ENCODE peak calls at places on chromosomes 5 and 9, in five cellular contexts. U, H, A, J and L are unnamed samples.

GRCh38 chr5:110055301-110055700 is 365.6 kb downstream of the MAN2A1 start:
- DNase-seq in H (no peak), J (no peak), U (no peak), A (peak; percentile 3), L (no peak)

GRCh38 chr5:107814183-107814582 is 143.4 kb upstream of the EFNA5 start:
- DNase-seq in A (no peak), J (no peak), H (no peak), U (no peak), L (no peak)

GRCh38 chr9:90965141-90965910 is 163.7 kb downstream of the SYK start:
- DNase-seq in H (no peak), A (no peak), J (no peak), U (no peak), L (no peak)

GRCh38 chr9:135804588-135805421 is 102.5 kb downstream of the CAMSAP1 start:
- DNase-seq in A (peak; percentile 8), H (no peak), J (no peak), U (no peak), L (no peak)

GRCh38 chr9:130946778-130947617 is 8.0 kb upstream of the FIBCD1 start:
- DNase-seq in A (peak; percentile 54), J (no peak), H (no peak), U (no peak), L (no peak)

GRCh38 chr5:18497089-18497488 is 862.8 kb downstream of the TAF11L14 start:
- DNase-seq in H (no peak), A (no peak), J (no peak), U (no peak), L (no peak)

GRCh38 chr9:6302417-6302816 is 25.8 kb upstream of the TPD52L3 start:
- DNase-seq in J (no peak), U (no peak), H (no peak), A (no peak), L (no peak)

GRCh38 chr5:3751846-3752245 is 156.2 kb downstream of the IRX1 start:
- DNase-seq in J (no peak), A (no peak), U (no peak), H (no peak), L (no peak)

GRCh38 chr5:90020575-90021535 is 388.7 kb downstream of the CETN3 start:
- DNase-seq in A (peak; percentile 92), H (no peak), J (no peak), U (no peak), L (no peak)
- H3K4me3 ChIP-seq in A (no peak overlapping the region), H (no peak overlapping the region), J (peak overlapping the region; percentile 35), U (no peak overlapping the region), L (no peak overlapping the region)

GRCh38 chr5:88760512-88760911 is 122.5 kb downstream of the MEF2C start:
- DNase-seq in A (no peak), H (no peak), J (no peak), U (no peak), L (no peak)
- H3K27ac ChIP-seq in A (no peak overlapping the region), H (no peak overlapping the region), J (peak overlapping the region; percentile 75), U (no peak overlapping the region), L (no peak overlapping the region)

DNA sequence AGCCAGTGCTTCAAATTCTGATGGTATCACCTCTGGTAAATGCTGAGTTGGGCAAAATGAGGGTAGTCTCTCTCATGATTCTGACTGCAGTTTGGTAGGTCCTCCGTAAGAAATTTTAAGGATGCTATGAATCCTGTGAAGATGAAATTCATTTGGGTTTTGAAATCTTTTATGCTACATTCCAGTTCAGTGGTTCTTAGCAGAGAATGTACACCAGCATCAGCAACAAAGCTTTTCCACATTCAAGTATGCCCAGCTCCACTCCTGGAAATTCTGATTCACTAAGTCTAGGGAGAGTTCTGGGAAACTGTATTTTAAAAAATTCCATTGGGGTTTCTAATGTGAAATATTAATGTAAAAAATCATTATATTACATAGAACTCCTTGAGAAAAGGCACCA is 33.6 kb upstream of the ACOT12 start:
- DNase-seq in A (no peak), H (no peak), J (no peak), U (no peak), L (no peak)
- H3K4me3 ChIP-seq in A (no peak overlapping the region), H (no peak overlapping the region), J (no peak overlapping the region), U (no peak overlapping the region), L (no peak overlapping the region)

DNA sequence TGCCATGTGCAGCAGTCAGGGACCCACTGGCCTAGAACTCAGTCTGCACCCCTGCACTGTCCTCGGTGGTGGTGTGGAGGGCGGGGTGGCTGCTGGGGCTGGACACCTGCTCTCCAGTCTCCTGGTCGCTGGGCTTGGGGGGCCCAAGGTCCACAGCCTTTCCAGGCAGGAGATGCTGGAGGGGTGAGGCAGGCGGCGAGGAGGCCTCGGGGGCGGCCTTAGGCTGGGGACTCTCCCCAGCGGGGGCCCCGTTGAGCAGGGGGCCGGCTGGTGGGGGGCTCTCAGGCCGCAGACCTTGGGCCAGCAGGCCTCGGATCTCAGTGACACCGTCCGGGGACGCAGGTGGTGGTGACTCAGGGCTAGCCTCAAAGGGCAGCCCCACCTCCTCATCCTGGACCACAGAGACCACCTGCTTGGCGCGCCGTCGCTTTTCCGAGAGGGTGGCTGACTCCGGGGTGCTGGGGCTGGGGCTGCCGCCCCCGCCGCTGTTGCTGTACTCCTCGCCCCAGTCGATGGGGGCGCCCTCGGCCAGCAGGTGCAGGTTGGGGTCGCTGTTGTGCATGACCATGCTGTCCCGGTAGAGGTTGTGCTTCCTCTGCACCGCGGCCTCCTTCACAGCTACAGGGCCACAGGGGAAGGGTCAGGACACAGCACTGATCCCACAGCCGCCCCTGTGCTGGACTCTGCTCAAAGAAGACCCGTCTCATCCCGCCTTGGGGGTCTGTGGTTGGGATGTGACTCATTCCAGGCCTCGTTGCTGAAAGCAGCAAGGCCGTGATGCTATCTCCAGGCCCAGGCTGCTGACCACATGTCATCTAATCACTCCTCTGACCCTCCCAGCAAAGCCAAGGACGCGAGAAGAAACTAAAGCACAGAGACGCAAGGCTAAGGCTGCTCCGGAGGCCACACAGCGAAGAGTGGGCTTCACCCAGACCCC is 55.8 kb downstream of the LRSAM1 start:
- DNase-seq in J (no peak), H (no peak), A (peak; percentile 51), U (no peak), L (no peak)
- H3K27ac ChIP-seq in J (no peak overlapping the region), H (no peak overlapping the region), A (no peak overlapping the region), U (no peak overlapping the region), L (no peak overlapping the region)

GRCh38 chr9:137164370-137165249 is 5.2 kb downstream of the LRRC26 start:
- DNase-seq in H (no peak), A (no peak), J (no peak), U (no peak), L (no peak)

GRCh38 chr9:137166242-137167112 is 3.4 kb downstream of the LRRC26 start:
- DNase-seq in J (no peak), A (no peak), U (no peak), H (no peak), L (no peak)

GRCh38 chr9:137163805-137164204 is 6.0 kb downstream of the LRRC26 start:
- DNase-seq in H (no peak), A (no peak), J (no peak), U (no peak), L (no peak)

GRCh38 chr9:137167113-137167751 is 2.6 kb downstream of the LRRC26 start:
- DNase-seq in J (no peak), A (no peak), U (no peak), H (no peak), L (no peak)

DNA sequence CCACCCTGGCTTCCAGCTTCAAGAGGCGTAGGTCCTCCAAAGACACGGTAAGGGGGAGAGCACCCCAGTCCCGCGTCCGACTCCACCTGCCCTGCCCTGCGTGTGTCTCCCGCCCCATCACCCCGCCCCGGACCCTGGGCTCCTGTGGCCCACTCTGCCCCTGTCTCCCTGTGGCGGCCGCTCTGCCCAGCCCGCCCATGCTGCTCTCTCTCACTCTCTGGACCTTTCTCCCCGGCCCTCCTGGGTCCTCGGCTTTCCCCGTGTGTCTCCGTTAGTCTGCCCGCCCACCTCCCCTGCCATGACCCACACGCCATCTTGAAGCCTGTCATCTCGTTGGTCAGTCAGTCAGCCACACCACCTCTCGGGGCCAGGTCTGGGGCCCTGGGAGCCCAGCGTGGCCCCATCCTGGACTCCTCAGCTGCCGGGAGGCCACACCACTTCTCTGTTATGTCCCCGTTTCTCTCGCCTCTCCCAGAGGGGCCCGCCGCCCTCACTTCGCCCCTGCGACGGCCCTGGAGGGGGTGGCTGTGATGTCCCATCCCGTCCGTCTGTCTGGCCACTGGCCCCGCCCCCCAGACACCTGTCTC is 4.5 kb downstream of the LRRC26 start:
- DNase-seq in A (no peak), U (no peak), H (no peak), J (no peak), L (no peak)
- H3K4me3 ChIP-seq in A (no peak overlapping the region), U (no peak overlapping the region), H (no peak overlapping the region), J (no peak overlapping the region), L (no peak overlapping the region)

GRCh38 chr5:95886340-95887044 is 64.0 kb upstream of the GLRX start:
- DNase-seq in H (no peak), J (no peak), A (no peak), U (no peak), L (no peak)

GRCh38 chr5:95884021-95884333 is 61.5 kb upstream of the GLRX start:
- DNase-seq in J (no peak), A (peak; percentile 65), H (no peak), U (no peak), L (no peak)

GRCh38 chr5:95881833-95882232 is 59.3 kb upstream of the GLRX start:
- DNase-seq in H (no peak), U (no peak), J (no peak), A (no peak), L (no peak)

GRCh38 chr5:95883185-95884020 is 60.9 kb upstream of the GLRX start:
- DNase-seq in A (no peak), U (no peak), H (no peak), J (no peak), L (no peak)

GRCh38 chr5:95884511-95884910 is 62.0 kb upstream of the GLRX start:
- DNase-seq in A (no peak), H (no peak), U (no peak), J (no peak), L (no peak)
- H3K27ac ChIP-seq in A (no peak overlapping the region), H (no peak overlapping the region), U (no peak overlapping the region), J (peak overlapping the region; percentile 73), L (no peak overlapping the region)

GRCh38 chr9:124203818-124204217 is 53.9 kb upstream of the NEK6 start:
- DNase-seq in H (no peak), J (no peak), U (no peak), A (no peak), L (no peak)

GRCh38 chr9:124202447-124202971 is 55.2 kb upstream of the NEK6 start:
- DNase-seq in J (peak; percentile 35), A (no peak), U (no peak), H (peak; percentile 91), L (peak; percentile 67)

GRCh38 chr9:124208571-124208970 is 49.2 kb upstream of the NEK6 start:
- DNase-seq in A (no peak), H (no peak), J (no peak), U (no peak), L (no peak)

GRCh38 chr9:124206391-124206790 is 51.4 kb upstream of the NEK6 start:
- DNase-seq in J (no peak), A (no peak), H (no peak), U (no peak), L (no peak)

GRCh38 chr9:124205686-124206352 is 51.9 kb upstream of the NEK6 start:
- DNase-seq in J (no peak), U (no peak), A (no peak), H (no peak), L (no peak)
- H3K4me3 ChIP-seq in J (no peak overlapping the region), U (no peak overlapping the region), A (no peak overlapping the region), H (no peak overlapping the region), L (no peak overlapping the region)